ENCODE peak calls at places on chromosomes 11 and 22, in seven cellular contexts. W is neural crest cell, Z is activated T-cell treated with anti-CD3 and anti-CD28 coated beads for 1 hour, F is T follicular helper cell, G is EL, I is neural progenitor cell, U is occipital lobe. P is an unnamed sample.

GRCh38 chr11:63909621-63910506 is 7.1 kb downstream of the RCOR2 start:
- DNase-seq in W (peak; percentile 58), Z (no peak), F (no peak), G (no peak), I (peak; percentile 78), U (no peak), P (no peak)

GRCh38 chr11:124669193-124669592 is 4.3 kb downstream of the SIAE start:
- DNase-seq in W (peak; percentile 50), Z (peak; percentile 20), F (peak; percentile 33), G (peak; percentile 34), I (peak; percentile 57), U (no peak), P (no peak)

GRCh38 chr11:70099578-70100282 is 21.6 kb downstream of the ANO1 start:
- DNase-seq in W (no peak), Z (no peak), F (no peak), G (peak; percentile 8), I (no peak), U (no peak), P (no peak)

GRCh38 chr22:31923166-31923565 is 21.2 kb upstream of the YWHAH start:
- DNase-seq in W (no peak), Z (no peak), F (no peak), G (no peak), I (no peak), U (no peak), P (no peak)

GRCh38 chr11:119478711-119479285 is 55.8 kb upstream of the THY1 start:
- DNase-seq in W (no peak), Z (no peak), F (no peak), G (no peak), I (no peak), U (no peak), P (no peak)

GRCh38 chr11:75562048-75562835 is at the start of gene SERPINH1:
- DNase-seq in W (peak; percentile 69), Z (peak; percentile 44), F (peak; percentile 32), G (peak; percentile 89), I (peak; percentile 85), U (peak; percentile 41), P (peak; percentile 36)

GRCh38 chr11:131691558-131692041 is 321.2 kb downstream of the NTM start:
- DNase-seq in W (peak; percentile 66), Z (no peak), F (no peak), G (peak; percentile 27), I (peak; percentile 80), U (no peak), P (no peak)

GRCh38 chr11:33716236-33716635 is 15.6 kb upstream of the C11orf91 start:
- DNase-seq in W (no peak), Z (no peak), F (no peak), G (peak; percentile 54), I (no peak), U (no peak), P (no peak)

GRCh38 chr22:19757140-19757984 is 3.2 kb upstream of the TBX1 start:
- DNase-seq in W (no peak), Z (no peak), F (no peak), G (no peak), I (peak; percentile 27), U (no peak), P (no peak)

GRCh38 chr22:24827305-24827704 is 21.3 kb downstream of the SGSM1 start:
- DNase-seq in W (no peak), Z (no peak), F (no peak), G (no peak), I (no peak), U (no peak), P (no peak)

GRCh38 chr11:45145421-45146071 is 893 bp upstream of the PRDM11 start:
- DNase-seq in W (no peak), Z (no peak), F (no peak), G (peak; percentile 41), I (peak; percentile 90), U (no peak), P (no peak)

GRCh38 chr11:88520391-88520790 is 182.9 kb upstream of the CTSC start:
- DNase-seq in W (no peak), Z (no peak), F (no peak), G (peak; percentile 30), I (no peak), U (no peak), P (no peak)

GRCh38 chr11:107732327-107733051 is 20.6 kb upstream of the SLN start:
- DNase-seq in W (no peak), Z (no peak), F (no peak), G (no peak), I (no peak), U (no peak), P (no peak)

GRCh38 chr11:116093065-116093464 is 588.9 kb upstream of the CADM1 start:
- DNase-seq in W (no peak), Z (no peak), F (no peak), G (no peak), I (no peak), U (no peak), P (no peak)

GRCh38 chr11:32893947-32894827 is 1.6 kb downstream of the QSER1 start:
- DNase-seq in W (no peak), Z (no peak), F (peak; percentile 39), G (peak; percentile 83), I (peak; percentile 69), U (peak; percentile 36), P (peak; percentile 45)

GRCh38 chr22:27475548-27475897 is 326.0 kb downstream of the MN1 start:
- DNase-seq in W (no peak), Z (no peak), F (no peak), G (no peak), I (no peak), U (no peak), P (no peak)

GRCh38 chr11:119093951-119094815 is 7.5 kb downstream of the DPAGT1 start:
- DNase-seq in W (no peak), Z (no peak), F (no peak), G (peak; percentile 40), I (peak; percentile 48), U (no peak), P (no peak)

GRCh38 chr11:116980136-116980793 is 118.0 kb downstream of the SIK3 start:
- DNase-seq in W (no peak), Z (no peak), F (no peak), G (no peak), I (no peak), U (no peak), P (no peak)

GRCh38 chr11:64090811-64091516 is 55.2 kb downstream of the FLRT1 start:
- DNase-seq in W (peak; percentile 37), Z (no peak), F (no peak), G (peak; percentile 16), I (peak; percentile 64), U (no peak), P (no peak)

GRCh38 chr11:33690290-33691050 is 10.2 kb downstream of the C11orf91 start:
- DNase-seq in W (no peak), Z (no peak), F (no peak), G (peak; percentile 99), I (no peak), U (peak; percentile 58), P (no peak)

GRCh38 chr22:18028817-18029527 is 4.6 kb upstream of the MICAL3 start:
- DNase-seq in W (no peak), Z (no peak), F (no peak), G (no peak), I (no peak), U (no peak), P (no peak)

GRCh38 chr11:35056391-35057093 is 82.4 kb upstream of the CD44 start:
- DNase-seq in W (no peak), Z (no peak), F (no peak), G (no peak), I (no peak), U (no peak), P (no peak)

GRCh38 chr11:105588001-105588400 is 21.9 kb upstream of the GRIA4 start:
- DNase-seq in W (no peak), Z (no peak), F (no peak), G (peak; percentile 66), I (no peak), U (no peak), P (no peak)

GRCh38 chr11:47566166-47566546 is 757 bp downstream of the PTPMT1 start:
- DNase-seq in W (no peak), Z (no peak), F (no peak), G (peak; percentile 30), I (no peak), U (no peak), P (no peak)

GRCh38 chr11:123082977-123083376 is 21.0 kb upstream of the HSPA8 start:
- DNase-seq in W (no peak), Z (no peak), F (no peak), G (no peak), I (no peak), U (no peak), P (no peak)

GRCh38 chr11:33984682-33985389 is 66.7 kb upstream of the CAPRIN1 start:
- DNase-seq in W (no peak), Z (no peak), F (no peak), G (no peak), I (no peak), U (no peak), P (no peak)

GRCh38 chr11:6237271-6237670 is 1.6 kb upstream of the CNGA4 start:
- DNase-seq in W (no peak), Z (no peak), F (no peak), G (no peak), I (no peak), U (no peak), P (no peak)

GRCh38 chr11:134578807-134579708 is 167.0 kb upstream of the B3GAT1 start:
- DNase-seq in W (no peak), Z (no peak), F (no peak), G (no peak), I (no peak), U (no peak), P (no peak)

GRCh38 chr11:73113426-73113825 is 28.7 kb downstream of the FCHSD2 start:
- DNase-seq in W (no peak), Z (no peak), F (no peak), G (no peak), I (no peak), U (no peak), P (no peak)

GRCh38 chr11:47986742-47987141 is 6.4 kb downstream of the PTPRJ start:
- DNase-seq in W (no peak), Z (no peak), F (no peak), G (no peak), I (no peak), U (no peak), P (no peak)

GRCh38 chr11:69867076-69868002 is 48.1 kb upstream of the FGF3 start:
- DNase-seq in W (no peak), Z (no peak), F (no peak), G (peak; percentile 79), I (no peak), U (no peak), P (no peak)

GRCh38 chr22:42721045-42721434 is 370 bp upstream of the A4GALT start:
- DNase-seq in W (no peak), Z (no peak), F (no peak), G (peak; percentile 35), I (peak; percentile 58), U (no peak), P (no peak)

GRCh38 chr22:42001127-42001526 is 2.5 kb downstream of the WBP2NL start:
- DNase-seq in W (no peak), Z (no peak), F (no peak), G (peak; percentile 29), I (no peak), U (no peak), P (no peak)